ENCODE peak calls at places on chromosomes 16 and 17, in nine cellular contexts. R is bronchial epithelial cell; E is upper lobe of right lung; X is PC-9; T is HFFc6; O is CD8-positive, alpha-beta T cell; W is GM10248; N is epithelial cell of esophagus; G is RWPE1. C is an unnamed sample.

GRCh38 chr16:18788828-18789514 is 1.2 kb downstream of the RPS15A start:
- DNase-seq in R (peak; percentile 10), E (no peak), X (no peak), T (no peak), O (no peak), W (no peak), N (peak; percentile 20), G (no peak), C (no peak)

GRCh38 chr16:77469639-77470038 is 34.8 kb upstream of the ADAMTS18 start:
- DNase-seq in R (no peak), E (no peak), X (no peak), T (no peak), O (no peak), W (no peak), N (no peak), G (no peak), C (no peak)

GRCh38 chr17:30344283-30345088 is 10.6 kb upstream of the TMIGD1 start:
- DNase-seq in R (peak; percentile 76), E (peak; percentile 72), X (peak; percentile 68), T (no peak), O (no peak), W (no peak), N (peak; percentile 75), G (no peak), C (no peak)

GRCh38 chr17:76146053-76146875 is 5.2 kb upstream of the FOXJ1 start:
- DNase-seq in R (no peak), E (no peak), X (no peak), T (no peak), O (no peak), W (no peak), N (no peak), G (no peak), C (no peak)

GRCh38 chr16:28192811-28193529 is 18.8 kb downstream of the XPO6 start:
- DNase-seq in R (peak; percentile 25), E (peak; percentile 72), X (no peak), T (no peak), O (peak; percentile 75), W (peak; percentile 74), N (no peak), G (no peak), C (no peak)

GRCh38 chr16:19863990-19864389 is 20.7 kb downstream of the GPRC5B start:
- DNase-seq in R (no peak), E (no peak), X (no peak), T (no peak), O (no peak), W (no peak), N (no peak), G (no peak), C (no peak)

GRCh38 chr17:47301161-47301560 is 22.6 kb upstream of the EFCAB13 start:
- DNase-seq in R (no peak), E (no peak), X (no peak), T (no peak), O (no peak), W (no peak), N (no peak), G (no peak), C (no peak)

GRCh38 chr17:82636626-82637598 is 11.3 kb downstream of the WDR45B start:
- DNase-seq in R (peak; percentile 87), E (no peak), X (peak; percentile 47), T (no peak), O (no peak), W (no peak), N (peak; percentile 75), G (no peak), C (no peak)

GRCh38 chr17:82084373-82085030 is 13.5 kb downstream of the FASN start:
- DNase-seq in R (no peak), E (no peak), X (no peak), T (no peak), O (no peak), W (no peak), N (no peak), G (no peak), C (no peak)

GRCh38 chr17:72208832-72209231 is 88.0 kb downstream of the SOX9 start:
- DNase-seq in R (no peak), E (no peak), X (no peak), T (no peak), O (no peak), W (no peak), N (no peak), G (no peak), C (no peak)

GRCh38 chr16:83300326-83300725 is 507.5 kb upstream of the HSBP1 start:
- DNase-seq in R (no peak), E (no peak), X (no peak), T (no peak), O (no peak), W (no peak), N (no peak), G (no peak), C (no peak)

DNA sequence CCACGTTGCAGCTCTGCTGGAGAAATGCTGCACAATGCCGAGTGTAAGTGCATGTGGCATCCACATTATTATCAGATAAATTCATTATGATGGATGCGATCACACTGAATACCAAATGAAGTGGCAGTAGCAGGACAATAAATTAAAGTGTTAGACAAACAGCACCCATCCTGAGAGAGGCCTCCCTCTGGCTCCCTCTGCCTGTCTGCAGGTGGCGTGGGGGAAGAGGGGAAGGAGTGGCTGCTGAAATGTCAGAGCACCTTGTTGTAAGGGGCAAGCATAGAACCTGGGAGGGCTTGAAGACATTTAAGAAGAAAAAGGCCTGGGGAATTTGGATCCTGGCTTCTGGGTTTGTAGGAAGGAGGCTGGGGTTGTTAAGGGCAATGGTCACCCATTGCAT is 324.1 kb downstream of the HAPSTR1 start:
- DNase-seq in R (no peak), E (no peak), X (no peak), T (no peak), O (no peak), W (no peak), N (no peak), G (no peak), C (no peak)
- TF ChIP-seq CTCF in R (no peak), E (no peak), X (no peak), T (no peak), O (no peak), W (no peak), N (no peak), G (no peak), C (no peak)

GRCh38 chr17:52049051-52049450 is 109.5 kb downstream of the CA10 start:
- DNase-seq in R (no peak), E (no peak), X (no peak), T (no peak), O (no peak), W (no peak), N (no peak), G (no peak), C (no peak)
- TF ChIP-seq CTCF in R (no peak), E (no peak), X (no peak), T (no peak), O (no peak), W (no peak), N (no peak), G (no peak), C (no peak)

GRCh38 chr16:74817851-74818250 is 43.2 kb upstream of the FA2H start:
- DNase-seq in R (no peak), E (no peak), X (no peak), T (no peak), O (no peak), W (no peak), N (no peak), G (no peak), C (no peak)
- TF ChIP-seq CTCF in R (no peak), E (no peak), X (no peak), T (no peak), O (no peak), W (no peak), N (peak; percentile 12), G (no peak), C (no peak)

GRCh38 chr17:68036304-68037147 is 991 bp downstream of the KPNA2 start:
- DNase-seq in R (peak; percentile 70), E (no peak), X (no peak), T (no peak), O (no peak), W (no peak), N (peak; percentile 74), G (peak; percentile 38), C (no peak)

GRCh38 chr17:68034452-68034776 is 1.1 kb upstream of the KPNA2 start:
- DNase-seq in R (no peak), E (no peak), X (no peak), T (no peak), O (no peak), W (no peak), N (no peak), G (no peak), C (no peak)

GRCh38 chr17:68033636-68034451 is 1.7 kb upstream of the KPNA2 start:
- DNase-seq in R (peak; percentile 13), E (no peak), X (peak; percentile 30), T (peak; percentile 27), O (no peak), W (no peak), N (peak; percentile 25), G (peak; percentile 56), C (no peak)

GRCh38 chr17:68035523-68036303 is at the start of gene KPNA2:
- DNase-seq in R (peak; percentile 92), E (peak; percentile 94), X (peak; percentile 93), T (peak; percentile 97), O (peak; percentile 89), W (peak; percentile 98), N (peak; percentile 98), G (peak; percentile 99), C (peak; percentile 95)

GRCh38 chr17:68035131-68035522 is 408 bp upstream of the KPNA2 start:
- DNase-seq in R (no peak), E (peak; percentile 97), X (peak; percentile 91), T (no peak), O (peak; percentile 83), W (no peak), N (no peak), G (no peak), C (no peak)
- TF ChIP-seq CTCF in R (no peak), E (no peak), X (no peak), T (no peak), O (no peak), W (no peak), N (no peak), G (no peak), C (no peak)

GRCh38 chr16:81448154-81449131 is 3.8 kb downstream of the CMIP start:
- DNase-seq in R (peak; percentile 38), E (no peak), X (peak; percentile 33), T (no peak), O (no peak), W (no peak), N (peak; percentile 43), G (peak; percentile 18), C (no peak)
- TF ChIP-seq CTCF in R (no peak), E (no peak), X (no peak), T (no peak), O (no peak), W (no peak), N (no peak), G (no peak), C (no peak)

C was measured in GM12864.